ENCODE peak calls at places on chromosomes 1 and 21, in seven cellular contexts. I is fibroblast of pulmonary artery, U is cardiac fibroblast, O is HL-60, Z is coronary artery, V is astrocyte, F is lung. K is an unnamed sample.

GRCh38 chr1:171984850-171985485 is 143.7 kb downstream of the DNM3 start:
- DNase-seq in Z (no peak), V (peak), U (peak), O (peak), I (peak), F (no peak), K (peak)

GRCh38 chr1:25031966-25032667 is 102.0 kb upstream of the RUNX3 start:
- DNase-seq in U (peak), Z (no peak), V (peak), F (peak), O (no peak), I (peak), K (no peak)

GRCh38 chr1:215539803-215540575 is 27.1 kb upstream of the KCTD3 start:
- DNase-seq in I (peak), O (no peak), U (peak), Z (no peak), V (peak), F (no peak), K (peak)

GRCh38 chr1:186953876-186954275 is 125.1 kb downstream of the PLA2G4A start:
- DNase-seq in U (no peak), O (no peak), F (no peak), V (no peak), Z (no peak), I (no peak), K (no peak)

GRCh38 chr1:103110701-103111100 is 2.4 kb upstream of the COL11A1 start:
- DNase-seq in Z (no peak), V (peak), I (no peak), U (no peak), O (no peak), F (no peak), K (no peak)

GRCh38 chr21:40143822-40144525 is 276.7 kb downstream of the PCP4 start:
- DNase-seq in I (peak), F (no peak), U (peak), V (peak), Z (no peak), O (peak), K (peak)

GRCh38 chr1:186404454-186405051 is 28.9 kb downstream of the ODR4 start:
- DNase-seq in I (peak), F (no peak), O (peak), U (peak), Z (no peak), V (peak), K (peak)

GRCh38 chr21:17370263-17370662 is 142.6 kb upstream of the CXADR start:
- DNase-seq in U (no peak), Z (no peak), O (no peak), I (no peak), F (peak), V (no peak), K (no peak)

GRCh38 chr1:91877574-91878208 is 8.3 kb downstream of the TGFBR3 start:
- DNase-seq in F (no peak), V (no peak), Z (no peak), I (peak), O (no peak), U (no peak), K (no peak)

GRCh38 chr21:17455028-17455353 is 57.9 kb upstream of the CXADR start:
- DNase-seq in V (no peak), U (no peak), F (no peak), Z (no peak), O (no peak), I (no peak), K (no peak)

GRCh38 chr1:77825356-77825709 is 45.9 kb downstream of the MIGA1 start:
- DNase-seq in V (peak), I (peak), O (peak), F (peak), Z (no peak), U (peak), K (peak)

GRCh38 chr1:203178083-203178482 is 2.5 kb upstream of the MYBPH start:
- DNase-seq in Z (no peak), I (no peak), F (no peak), V (no peak), O (no peak), U (peak), K (peak)

GRCh38 chr1:58908539-58909161 is 124.8 kb upstream of the JUN start:
- DNase-seq in I (peak), F (no peak), O (no peak), U (peak), V (no peak), Z (no peak), K (peak)

GRCh38 chr21:14448784-14449183 is 65.8 kb upstream of the HSPA13 start:
- DNase-seq in V (no peak), U (no peak), F (no peak), I (no peak), O (no peak), Z (no peak), K (no peak)

GRCh38 chr1:204503122-204503912 is 8.7 kb upstream of the PIK3C2B start:
- DNase-seq in O (peak), Z (no peak), F (no peak), V (peak), I (peak), U (peak), K (peak)

GRCh38 chr21:28636988-28637691 is 355.5 kb downstream of the LTN1 start:
- DNase-seq in F (no peak), I (peak), Z (no peak), U (peak), O (no peak), V (peak), K (peak)

GRCh38 chr1:26411624-26412074 is 1.0 kb downstream of the LIN28A start:
- DNase-seq in I (no peak), Z (no peak), U (no peak), F (no peak), O (no peak), V (no peak), K (no peak)

GRCh38 chr21:33025471-33026298 is at the start of gene OLIG2:
- DNase-seq in U (no peak), F (no peak), O (peak), V (no peak), Z (no peak), I (no peak), K (no peak)
- H3K4me3 ChIP-seq in U (no peak), F (no peak), O (peak), V (no peak), Z (peak), I (no peak), K (no peak)

DNA sequence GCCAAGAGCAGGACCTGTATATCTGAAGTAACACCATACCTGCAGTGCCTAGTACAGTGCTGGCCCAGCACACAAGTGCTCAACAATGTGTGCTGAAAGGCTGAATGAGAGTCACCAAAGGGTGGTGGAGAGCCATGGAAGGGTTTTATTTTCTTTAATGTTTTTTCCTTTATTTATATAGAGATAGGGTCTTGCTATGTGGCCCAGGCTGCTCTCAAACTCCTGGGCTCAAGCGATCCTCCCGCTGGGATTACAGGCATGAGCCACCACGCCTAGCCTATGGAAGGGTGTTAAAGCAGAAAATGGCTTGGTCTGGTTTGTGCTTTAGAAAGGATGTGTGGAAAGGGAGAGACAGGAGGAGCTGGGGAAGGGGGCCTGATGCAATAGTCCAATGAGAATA is 13.3 kb upstream of the TTC39A start:
- DNase-seq in F (no peak), I (no peak), U (no peak), Z (no peak), O (no peak), V (no peak), K (no peak)
- TF ChIP-seq CTCF in F (no peak), I (no peak), U (no peak), Z (no peak), O (no peak), V (no peak), K (no peak)

GRCh38 chr1:181142096-181143043 is 53.9 kb downstream of the IER5 start:
- DNase-seq in Z (peak), O (peak), V (peak), U (peak), I (peak), F (peak), K (peak)
- H3K4me3 ChIP-seq in Z (peak), O (no peak), V (peak), U (peak), I (peak), F (no peak), K (peak)

GRCh38 chr1:209106861-209107260 is 476.7 kb upstream of the CAMK1G start:
- DNase-seq in V (no peak), U (no peak), F (no peak), Z (no peak), O (no peak), I (no peak), K (no peak)

GRCh38 chr1:209103135-209103534 is 480.4 kb upstream of the CAMK1G start:
- DNase-seq in I (no peak), U (no peak), Z (no peak), O (no peak), F (no peak), V (no peak), K (no peak)

GRCh38 chr1:209105769-209106168 is 477.7 kb upstream of the CAMK1G start:
- DNase-seq in U (no peak), I (no peak), Z (no peak), V (no peak), O (no peak), F (no peak), K (no peak)

GRCh38 chr1:209106237-209106741 is 477.2 kb upstream of the CAMK1G start:
- DNase-seq in F (no peak), U (peak), V (peak), I (no peak), Z (no peak), O (no peak), K (peak)

DNA sequence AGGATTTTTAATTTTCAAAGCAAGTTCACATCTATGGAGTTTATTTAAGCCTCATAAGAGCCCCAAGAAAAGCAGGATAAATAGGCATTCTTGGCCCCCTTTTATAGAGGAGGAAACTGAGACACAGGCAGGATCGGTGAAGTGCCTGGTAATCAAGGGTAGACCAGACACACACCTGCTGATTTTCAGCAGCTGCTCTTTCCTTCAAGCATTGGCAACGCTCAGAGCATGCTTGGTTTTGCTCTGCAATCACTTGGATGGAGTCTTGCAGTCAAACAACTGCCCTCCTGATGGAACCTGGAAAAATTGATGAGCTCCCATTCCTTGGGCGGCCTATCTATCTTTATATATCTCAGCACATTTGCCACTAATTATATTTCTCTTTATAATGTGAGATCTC is 478.9 kb upstream of the CAMK1G start:
- DNase-seq in V (no peak), Z (no peak), U (no peak), O (no peak), F (no peak), I (no peak), K (no peak)
- TF ChIP-seq CTCF in V (no peak), Z (no peak), U (no peak), O (no peak), F (no peak), I (no peak), K (no peak)

DNA sequence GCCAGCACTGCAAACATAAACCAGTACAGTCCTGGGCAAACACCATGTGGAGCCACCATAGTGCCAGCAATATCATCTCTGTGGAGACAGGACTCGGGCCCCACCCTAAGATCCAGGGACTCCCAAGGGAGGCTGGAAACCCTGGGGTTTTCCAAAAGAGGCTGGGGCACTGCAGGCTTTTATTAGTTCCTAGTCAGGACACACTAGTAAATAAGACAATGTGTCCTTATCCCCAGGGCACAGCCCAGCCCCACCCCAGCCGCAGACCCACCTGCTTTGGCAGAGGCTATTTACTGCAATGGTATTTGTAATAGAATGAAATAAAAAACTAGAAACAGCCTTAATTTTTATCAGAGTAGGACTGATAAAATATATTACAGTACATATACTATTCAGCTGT is 486 bp upstream of the GJB3 start:
- DNase-seq in Z (peak), U (no peak), F (no peak), I (no peak), V (no peak), O (no peak), K (no peak)
- H3K4me3 ChIP-seq in Z (no peak), U (no peak), F (no peak), I (no peak), V (no peak), O (no peak), K (no peak)

GRCh38 chr1:147600119-147601111 is 59.1 kb downstream of the BCL9 start:
- DNase-seq in I (peak), O (no peak), F (no peak), Z (no peak), U (peak), V (peak), K (peak)
- TF ChIP-seq CTCF in I (no peak), O (no peak), F (no peak), Z (no peak), U (no peak), V (no peak), K (no peak)

GRCh38 chr1:21621761-21622436 is 47.3 kb downstream of the RAP1GAP start:
- DNase-seq in Z (no peak), U (no peak), O (no peak), I (no peak), F (no peak), V (no peak), K (no peak)
- H3K4me3 ChIP-seq in Z (peak), U (no peak), O (no peak), I (no peak), F (peak), V (no peak), K (no peak)

GRCh38 chr1:27598288-27598687 is 5.7 kb downstream of the AHDC1 start:
- DNase-seq in U (peak), O (no peak), V (no peak), F (no peak), I (peak), Z (no peak), K (no peak)

GRCh38 chr1:27601321-27601770 is 2.6 kb downstream of the AHDC1 start:
- DNase-seq in I (no peak), Z (no peak), O (no peak), F (no peak), U (no peak), V (no peak), K (no peak)

GRCh38 chr1:27598902-27599528 is 4.9 kb downstream of the AHDC1 start:
- DNase-seq in F (peak), O (peak), V (peak), Z (peak), I (peak), U (peak), K (peak)

GRCh38 chr1:27600500-27601175 is 3.3 kb downstream of the AHDC1 start:
- DNase-seq in V (no peak), F (no peak), Z (no peak), I (peak), O (no peak), U (peak), K (no peak)

DNA sequence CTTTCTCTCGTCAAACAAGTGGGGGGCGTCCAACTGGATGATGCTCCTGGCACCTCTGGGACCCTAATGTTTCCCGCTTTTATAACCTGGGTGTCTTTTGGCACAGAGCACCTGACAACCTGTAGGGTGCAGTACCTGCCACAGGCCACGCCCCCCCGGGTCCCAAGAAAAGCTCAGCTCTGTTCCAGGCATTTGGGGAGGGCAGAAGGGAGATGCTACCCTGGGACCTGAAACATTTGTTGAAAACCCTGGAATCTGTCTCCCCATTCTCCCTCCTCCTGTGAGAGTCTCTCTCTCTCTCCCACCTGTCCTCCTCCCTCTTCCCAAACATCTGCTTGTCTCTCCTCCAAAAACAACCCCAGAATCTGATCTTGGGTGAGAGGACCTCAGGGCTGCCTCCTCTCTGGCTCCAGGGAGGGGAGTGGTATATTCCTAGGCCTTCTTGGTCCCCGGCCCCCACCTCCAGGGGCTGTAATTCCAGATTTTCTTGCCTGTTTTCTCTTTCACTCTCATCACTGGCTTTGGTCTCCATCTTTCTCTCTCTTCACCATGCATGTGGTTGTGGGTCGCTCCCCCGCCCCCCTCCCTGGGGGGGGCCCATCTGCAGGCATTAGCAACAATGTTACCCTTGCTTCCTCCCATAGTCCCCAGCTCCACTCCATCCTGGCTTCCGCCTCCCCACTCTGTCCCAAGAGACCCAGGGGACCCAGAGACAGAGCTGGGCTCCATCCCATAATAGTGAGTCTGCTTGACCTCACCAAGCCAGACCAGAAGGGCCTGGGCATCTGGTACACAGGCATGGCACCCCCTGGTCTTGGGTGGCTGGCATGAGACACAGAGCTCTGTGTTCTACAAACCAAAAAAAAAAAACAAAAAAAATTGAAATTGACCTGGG is 4.1 kb downstream of the AHDC1 start:
- DNase-seq in U (no peak), V (no peak), Z (no peak), I (no peak), O (no peak), F (no peak), K (no peak)
- TF ChIP-seq CTCF in U (no peak), V (no peak), Z (no peak), I (no peak), O (no peak), F (no peak), K (no peak)

DNA sequence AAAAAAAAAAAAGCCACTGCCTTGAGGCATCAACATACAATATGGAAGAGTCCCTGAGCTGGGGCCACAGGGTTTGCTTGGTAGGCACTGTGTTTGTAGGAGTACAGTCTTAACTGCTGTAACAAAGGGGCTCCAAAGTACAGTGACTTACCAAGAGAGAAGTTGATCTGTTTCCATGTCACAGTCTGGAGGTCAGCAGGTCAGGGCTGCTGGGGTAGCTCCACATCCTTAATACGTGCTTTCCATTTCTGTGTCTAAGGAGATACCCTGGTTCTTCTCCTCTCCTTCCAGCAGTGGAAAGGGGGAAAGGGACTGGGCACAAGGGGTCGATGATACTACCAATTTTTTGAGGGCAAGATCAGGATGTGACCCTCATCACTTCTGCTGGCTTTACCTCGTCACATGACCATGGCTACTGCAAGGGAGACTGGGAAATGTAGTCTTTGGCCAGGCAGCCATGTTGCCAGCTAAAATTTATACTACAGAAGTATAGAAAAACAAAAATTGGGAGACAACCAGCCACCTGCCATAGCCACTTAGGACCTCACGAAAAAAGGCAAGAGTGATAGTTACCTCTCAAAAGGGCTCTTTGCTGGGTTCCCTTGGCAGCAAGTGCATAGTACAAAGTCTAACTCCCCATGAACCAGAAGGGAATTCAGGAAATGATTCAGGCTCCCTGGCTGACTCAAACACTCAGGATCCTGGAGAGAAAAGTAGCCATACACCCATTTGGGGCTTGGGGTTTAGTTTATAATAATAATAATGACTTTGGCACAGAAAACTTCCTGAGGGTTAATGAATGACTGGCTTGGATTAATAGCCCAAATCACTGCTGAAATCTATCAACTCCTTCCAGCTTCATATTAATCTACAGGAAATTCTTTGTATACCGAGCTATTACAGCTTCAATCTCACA is 52.7 kb upstream of the ATP5PO start:
- DNase-seq in U (peak), O (no peak), Z (no peak), V (peak), F (no peak), I (peak), K (peak)
- H3K4me3 ChIP-seq in U (no peak), O (no peak), Z (no peak), V (peak), F (no peak), I (no peak), K (no peak)